ENCODE peak calls at places on chromosomes 7 and 10, in five cellular contexts. A is thoracic aorta, V is heart right ventricle, N is GM23248, G is transverse colon. E is an unnamed sample.

GRCh38 chr7:57178768-57179139 is 46.5 kb upstream of the ZNF479 start:
- DNase-seq in A (no peak), V (no peak), N (no peak), G (no peak), E (no peak)

GRCh38 chr10:30151581-30152389 is 92.4 kb upstream of the JCAD start:
- DNase-seq in A (peak; percentile 29), V (peak; percentile 14), N (peak; percentile 97), G (peak; percentile 9), E (peak; percentile 84)

GRCh38 chr7:130486963-130487324 is 4.9 kb upstream of the MEST start:
- DNase-seq in A (no peak), V (no peak), N (no peak), G (no peak), E (no peak)

GRCh38 chr7:132076301-132077049 is 499.8 kb downstream of the PLXNA4 start:
- DNase-seq in A (no peak), V (no peak), N (peak; percentile 24), G (no peak), E (no peak)

GRCh38 chr7:139572704-139573395 is 49.4 kb downstream of the CLEC2L start:
- DNase-seq in A (no peak), V (no peak), N (no peak), G (no peak), E (peak; percentile 22)

GRCh38 chr10:50420166-50420565 is 168.8 kb upstream of the ASAH2 start:
- DNase-seq in A (no peak), V (no peak), N (no peak), G (no peak), E (no peak)

GRCh38 chr7:92698237-92698841 is 108.1 kb upstream of the FAM133B start:
- DNase-seq in A (no peak), V (peak; percentile 75), N (peak; percentile 81), G (peak; percentile 25), E (peak; percentile 50)

GRCh38 chr7:155587486-155587885 is 41.1 kb upstream of the CNPY1 start:
- DNase-seq in A (no peak), V (no peak), N (no peak), G (no peak), E (no peak)

GRCh38 chr10:30813872-30814471 is 184.4 kb upstream of the LYZL2 start:
- DNase-seq in A (no peak), V (no peak), N (peak; percentile 90), G (no peak), E (no peak)

GRCh38 chr7:105131033-105131656 is 117.1 kb downstream of the KMT2E start:
- DNase-seq in A (no peak), V (no peak), N (peak; percentile 46), G (no peak), E (no peak)

GRCh38 chr7:2261611-2262010 is 19.6 kb downstream of the NUDT1 start:
- DNase-seq in A (no peak), V (peak; percentile 21), N (no peak), G (no peak), E (no peak)

GRCh38 chr7:75807452-75807851 is 6.2 kb downstream of the CCL24 start:
- DNase-seq in A (no peak), V (no peak), N (no peak), G (no peak), E (no peak)

GRCh38 chr7:19700936-19701335 is 7.9 kb downstream of the POLR1F start:
- DNase-seq in A (no peak), V (no peak), N (no peak), G (no peak), E (no peak)

GRCh38 chr10:110208614-110209398 is 1.4 kb downstream of the MXI1 start:
- DNase-seq in A (no peak), V (peak; percentile 45), N (peak; percentile 77), G (peak; percentile 49), E (peak; percentile 79)

GRCh38 chr10:22420787-22421517 is 75.7 kb downstream of the SPAG6 start:
- DNase-seq in A (no peak), V (no peak), N (peak; percentile 52), G (no peak), E (no peak)

GRCh38 chr10:77497748-77498147 is 139.9 kb downstream of the KCNMA1 start:
- DNase-seq in A (no peak), V (no peak), N (no peak), G (no peak), E (no peak)

GRCh38 chr10:10327934-10328333 is 689.7 kb upstream of the CELF2 start:
- DNase-seq in A (no peak), V (no peak), N (no peak), G (no peak), E (no peak)

GRCh38 chr7:102471791-102472125 is 7.0 kb downstream of the POLR2J start:
- DNase-seq in A (no peak), V (no peak), N (no peak), G (no peak), E (no peak)

GRCh38 chr10:122114156-122114747 is 125.3 kb downstream of the TACC2 start:
- DNase-seq in A (no peak), V (peak; percentile 51), N (peak; percentile 66), G (peak; percentile 23), E (peak; percentile 65)

DNA sequence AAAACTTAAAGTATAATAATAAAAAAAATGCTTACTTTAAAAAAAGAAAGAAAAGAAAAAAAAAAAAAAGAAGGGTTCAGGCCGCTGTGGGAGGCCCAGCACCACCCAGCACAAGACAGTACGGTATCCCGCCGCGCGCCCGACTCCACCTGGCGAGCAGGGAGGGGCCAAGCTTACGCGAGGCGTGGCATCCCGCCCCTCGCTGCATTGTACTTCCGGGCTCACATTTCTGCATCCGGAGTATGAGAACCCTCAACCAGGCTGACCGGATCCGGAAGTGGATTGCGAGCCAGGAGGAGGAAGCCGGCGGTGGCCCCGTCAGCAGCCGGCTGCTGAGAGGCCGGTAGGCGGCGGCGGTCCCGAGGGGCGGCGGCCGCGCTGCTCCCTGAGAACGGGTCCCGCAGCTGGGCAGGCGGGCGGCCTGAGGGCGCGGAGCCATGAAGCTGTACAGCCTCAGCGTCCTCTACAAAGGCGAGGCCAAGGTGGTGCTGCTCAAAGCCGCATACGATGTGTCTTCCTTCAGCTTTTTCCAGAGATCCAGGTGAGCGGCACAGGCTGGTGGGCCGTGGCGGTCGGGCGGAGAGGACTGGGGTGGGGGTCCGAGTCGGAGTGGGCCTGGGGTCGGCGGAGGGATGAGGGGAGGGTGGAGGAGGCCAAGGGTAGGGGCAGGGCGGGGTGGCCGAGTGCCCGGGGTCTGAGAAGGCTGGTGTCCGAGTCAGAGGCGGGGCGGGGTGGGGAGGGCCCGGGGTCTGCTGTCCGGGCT is at the start of gene YKT6:
- DNase-seq in A (peak; percentile 81), V (peak; percentile 93), N (peak; percentile 98), G (peak; percentile 96), E (peak; percentile 96)
- H3K27ac ChIP-seq in A (peak within 1 kb of the TSS; percentile 71), V (peak within 1 kb of the TSS; percentile 69), N (peak within 1 kb of the TSS; percentile 84), G (peak within 1 kb of the TSS; percentile 88), E (peak within 1 kb of the TSS; percentile 56)

GRCh38 chr7:64655811-64656210 is 10.1 kb upstream of the ZNF107 start:
- DNase-seq in A (no peak), V (no peak), N (no peak), G (no peak), E (no peak)
- H3K9me3 ChIP-seq in A (no peaks in the 10 kb centered on the region), V (no peaks in the 10 kb centered on the region), N (no peaks in the 10 kb centered on the region), G (no peaks in the 10 kb centered on the region), E (no peaks in the 10 kb centered on the region)

GRCh38 chr10:3873728-3874461 is 88.9 kb upstream of the KLF6 start:
- DNase-seq in A (no peak), V (peak; percentile 31), N (peak; percentile 80), G (no peak), E (no peak)

GRCh38 chr10:3871424-3871996 is 86.5 kb upstream of the KLF6 start:
- DNase-seq in A (no peak), V (no peak), N (no peak), G (no peak), E (no peak)

GRCh38 chr10:3875842-3876235 is 90.8 kb upstream of the KLF6 start:
- DNase-seq in A (no peak), V (no peak), N (no peak), G (no peak), E (no peak)

GRCh38 chr10:3874988-3875841 is 90.2 kb upstream of the KLF6 start:
- DNase-seq in A (no peak), V (peak; percentile 26), N (no peak), G (peak; percentile 48), E (no peak)

GRCh38 chr10:3872700-3873099 is 87.7 kb upstream of the KLF6 start:
- DNase-seq in A (no peak), V (no peak), N (no peak), G (no peak), E (no peak)
- H3K4me1 ChIP-seq in A (peaks cover 11% of the 10 kb centered on the region), V (peaks cover 57% of the 10 kb centered on the region), N (peaks cover 17% of the 10 kb centered on the region), G (peaks cover 39% of the 10 kb centered on the region), E (no peaks in the 10 kb centered on the region)

DNA sequence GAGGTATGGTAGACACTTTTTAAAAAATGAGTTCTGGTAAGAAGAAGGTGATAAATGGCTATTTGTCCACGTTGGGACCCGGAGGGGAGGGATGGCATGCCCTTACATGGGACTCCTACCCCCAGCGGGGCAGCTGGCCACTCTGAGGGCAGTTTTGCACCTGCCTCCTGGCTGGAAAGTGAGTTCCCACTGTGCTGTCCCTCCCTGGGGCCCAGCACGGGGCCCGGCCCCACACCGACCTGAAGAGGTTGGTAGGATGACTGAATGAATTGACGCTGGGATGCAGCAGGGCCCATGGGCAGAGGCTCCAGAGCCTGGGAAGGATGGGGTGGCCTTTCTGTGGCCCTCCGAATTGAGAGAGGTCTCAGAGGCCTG is 592 bp upstream of the AEBP1 start:
- DNase-seq in A (no peak), V (no peak), N (no peak), G (no peak), E (peak; percentile 59)
- H3K27ac ChIP-seq in A (peak overlapping the region; percentile 96), V (peak overlapping the region; percentile 79), N (no peak overlapping the region), G (peak overlapping the region; percentile 92), E (peak overlapping the region; percentile 42)

GRCh38 chr10:42380926-42381547 is 257.3 kb downstream of the ZNF33B start:
- DNase-seq in A (no peak), V (no peak), N (no peak), G (no peak), E (no peak)
- H3K9me3 ChIP-seq in A (no peaks in the 10 kb centered on the region), V (no peaks in the 10 kb centered on the region), N (no peaks in the 10 kb centered on the region), G (no peaks in the 10 kb centered on the region), E (no peaks in the 10 kb centered on the region)

GRCh38 chr10:125093199-125093841 is 67.0 kb downstream of the CTBP2 start:
- DNase-seq in A (peak; percentile 36), V (peak; percentile 66), N (peak; percentile 80), G (peak; percentile 48), E (peak; percentile 73)
- H3K4me1 ChIP-seq in A (peaks cover 66% of the 10 kb centered on the region), V (peaks cover 63% of the 10 kb centered on the region), N (peaks cover 34% of the 10 kb centered on the region), G (peaks cover 30% of the 10 kb centered on the region), E (peaks cover 38% of the 10 kb centered on the region)

DNA sequence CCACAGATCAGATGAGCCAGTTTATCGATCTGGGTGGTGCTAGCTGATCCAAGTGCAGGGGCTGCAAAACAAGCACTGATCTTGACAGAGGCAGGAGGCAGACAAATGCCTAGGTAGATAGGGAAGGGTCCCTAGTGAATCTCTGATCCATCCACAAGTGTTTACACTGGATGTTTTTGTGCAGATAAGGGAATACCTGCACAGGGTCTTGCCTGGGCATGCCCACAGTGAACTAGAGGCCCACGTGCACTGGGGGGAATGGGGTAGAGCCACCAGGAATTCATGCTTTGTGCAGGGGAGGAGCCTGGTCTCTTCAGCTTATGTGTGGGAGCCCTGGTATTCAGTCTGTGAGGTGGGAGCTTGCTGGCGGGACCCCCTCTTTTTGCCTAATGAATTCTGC is 50.3 kb downstream of the SDHAF3 start:
- DNase-seq in A (no peak), V (no peak), N (no peak), G (no peak), E (no peak)
- H3K27ac ChIP-seq in A (no peak overlapping the region), V (no peak overlapping the region), N (no peak overlapping the region), G (no peak overlapping the region), E (no peak overlapping the region)

DNA sequence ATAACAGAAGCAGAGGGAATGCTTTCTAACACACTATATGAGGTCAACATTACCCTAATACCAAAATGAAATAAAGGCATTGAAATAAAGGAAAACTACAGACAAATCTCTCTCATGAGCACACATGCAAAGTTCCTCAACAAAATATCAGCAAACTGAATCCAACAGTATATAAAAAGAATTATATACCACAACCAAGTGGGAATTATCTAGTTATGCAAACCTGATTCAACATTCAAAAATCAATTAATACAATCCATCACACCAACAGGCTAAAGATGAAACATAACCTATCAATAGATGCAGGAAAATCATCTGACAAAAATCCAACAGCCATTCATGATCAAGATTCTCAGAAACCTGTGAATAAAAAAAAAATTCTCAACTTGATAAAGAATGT is 34.5 kb downstream of the LMBR1 start:
- DNase-seq in A (no peak), V (no peak), N (no peak), G (no peak), E (no peak)
- H3K9me3 ChIP-seq in A (peaks cover 6% of the 10 kb centered on the region), V (no peaks in the 10 kb centered on the region), N (no peaks in the 10 kb centered on the region), G (no peaks in the 10 kb centered on the region), E (no peaks in the 10 kb centered on the region)

E was measured in right cardiac atrium.